ENCODE peak calls at places on chromosomes 1 and 21, in ten cellular contexts. E is uterus, Z is RWPE1, F is adrenal gland, S is AG09309, O is body of pancreas, C is heart left ventricle, W is fibroblast of lung, J is osteocyte, B is epithelial cell of esophagus. Y is an unnamed sample.

GRCh38 chr1:109197163-109198042 is 16.3 kb upstream of the SARS1 start:
- DNase-seq in E (no peak), Z (peak), F (peak), S (peak), O (no peak), C (peak), W (peak), J (no peak), B (peak), Y (no peak)

GRCh38 chr1:7299329-7299799 is 471.7 kb upstream of the VAMP3 start:
- DNase-seq in E (peak), Z (peak), F (peak), S (peak), O (peak), C (peak), W (peak), J (peak), B (peak), Y (peak)

GRCh38 chr1:215637041-215637573 is 70.0 kb downstream of the KCTD3 start:
- DNase-seq in E (no peak), Z (no peak), F (peak), S (peak), O (peak), C (no peak), W (peak), J (no peak), B (peak), Y (no peak)

GRCh38 chr1:54781023-54781723 is 16.9 kb upstream of the PARS2 start:
- DNase-seq in E (no peak), Z (no peak), F (no peak), S (no peak), O (no peak), C (no peak), W (no peak), J (no peak), B (peak), Y (no peak)

GRCh38 chr1:145785481-145785880 is 38.4 kb downstream of the RNF115 start:
- DNase-seq in E (no peak), Z (no peak), F (no peak), S (no peak), O (no peak), C (no peak), W (peak), J (no peak), B (peak), Y (no peak)

GRCh38 chr21:39082656-39083376 is 100.4 kb downstream of the PSMG1 start:
- DNase-seq in E (peak), Z (peak), F (no peak), S (no peak), O (peak), C (no peak), W (no peak), J (no peak), B (peak), Y (no peak)

GRCh38 chr21:37367758-37368535 is 1.4 kb downstream of the DYRK1A start:
- DNase-seq in E (peak), Z (no peak), F (peak), S (no peak), O (peak), C (peak), W (peak), J (no peak), B (peak), Y (no peak)

GRCh38 chr1:167175901-167176300 is 44.8 kb upstream of the POU2F1 start:
- DNase-seq in E (no peak), Z (no peak), F (no peak), S (no peak), O (no peak), C (no peak), W (no peak), J (no peak), B (peak), Y (no peak)

GRCh38 chr1:214002472-214002871 is 14.7 kb downstream of the PROX1 start:
- DNase-seq in E (no peak), Z (peak), F (no peak), S (no peak), O (peak), C (no peak), W (peak), J (no peak), B (peak), Y (no peak)

GRCh38 chr1:25458550-25459298 is 28.0 kb downstream of the MACO1 start:
- DNase-seq in E (no peak), Z (no peak), F (no peak), S (no peak), O (no peak), C (no peak), W (no peak), J (no peak), B (peak), Y (no peak)

GRCh38 chr1:87956766-87957165 is 628.1 kb downstream of the LMO4 start:
- DNase-seq in E (no peak), Z (no peak), F (no peak), S (peak), O (no peak), C (no peak), W (no peak), J (no peak), B (no peak), Y (no peak)

GRCh38 chr1:191608367-191608766 is 549.9 kb upstream of the RGS18 start:
- DNase-seq in E (no peak), Z (peak), F (no peak), S (no peak), O (no peak), C (no peak), W (no peak), J (no peak), B (peak), Y (no peak)

GRCh38 chr1:232904566-232904965 is 45.8 kb upstream of the NTPCR start:
- DNase-seq in E (no peak), Z (peak), F (no peak), S (peak), O (no peak), C (no peak), W (peak), J (no peak), B (peak), Y (no peak)

GRCh38 chr1:18560692-18561091 is 70.0 kb upstream of the PAX7 start:
- DNase-seq in E (no peak), Z (no peak), F (no peak), S (no peak), O (no peak), C (no peak), W (no peak), J (no peak), B (no peak), Y (no peak)

GRCh38 chr21:38343691-38344090 is 86.9 kb downstream of the KCNJ15 start:
- DNase-seq in E (no peak), Z (peak), F (peak), S (no peak), O (peak), C (no peak), W (peak), J (no peak), B (peak), Y (no peak)

GRCh38 chr1:150875197-150876110 is 945 bp downstream of the ARNT start:
- DNase-seq in E (no peak), Z (peak), F (peak), S (no peak), O (peak), C (no peak), W (peak), J (no peak), B (no peak), Y (no peak)

GRCh38 chr21:41752231-41752681 is 14.6 kb downstream of the RIPK4 start:
- DNase-seq in E (no peak), Z (peak), F (no peak), S (no peak), O (no peak), C (no peak), W (peak), J (no peak), B (peak), Y (no peak)

GRCh38 chr1:223136086-223136485 is 7.0 kb downstream of the TLR5 start:
- DNase-seq in E (no peak), Z (no peak), F (no peak), S (no peak), O (no peak), C (no peak), W (no peak), J (no peak), B (no peak), Y (no peak)
- TF ChIP-seq CTCF in E (no peak), Z (no peak), F (no peak), S (no peak), O (no peak), C (no peak), W (no peak), J (no peak), B (no peak), Y (no peak)

GRCh38 chr1:202852163-202852904 is 36.6 kb downstream of the RABIF start:
- DNase-seq in E (no peak), Z (peak), F (peak), S (peak), O (peak), C (peak), W (peak), J (no peak), B (peak), Y (no peak)
- TF ChIP-seq CTCF in E (no peak), Z (no peak), F (peak), S (peak), O (no peak), C (no peak), W (peak), J (peak), B (peak), Y (no peak)

DNA sequence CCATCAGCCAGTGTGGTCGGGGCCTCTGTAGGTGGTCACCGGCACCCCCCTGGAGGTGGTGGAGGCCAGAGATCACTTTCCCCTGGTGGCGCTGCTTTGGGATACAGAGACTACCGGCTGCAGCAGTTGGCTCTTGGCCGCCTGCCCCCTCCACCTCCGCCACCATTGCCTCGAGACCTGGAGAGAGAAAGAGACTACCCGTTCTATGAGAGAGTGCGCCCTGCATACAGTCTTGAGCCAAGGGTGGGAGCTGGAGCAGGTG is 961 bp downstream of the RBM15 start:
- DNase-seq in E (peak), Z (no peak), F (no peak), S (no peak), O (no peak), C (no peak), W (no peak), J (no peak), B (peak), Y (no peak)
- TF ChIP-seq CTCF in E (no peak), Z (no peak), F (no peak), S (no peak), O (no peak), C (no peak), W (no peak), J (no peak), B (no peak), Y (no peak)

GRCh38 chr21:30072496-30072895 is 94.1 kb downstream of the CLDN17 start:
- DNase-seq in E (no peak), Z (peak), F (no peak), S (no peak), O (peak), C (no peak), W (no peak), J (no peak), B (peak), Y (no peak)
- TF ChIP-seq CTCF in E (no peak), Z (peak), F (no peak), S (no peak), O (peak), C (no peak), W (no peak), J (peak), B (peak), Y (no peak)

GRCh38 chr1:104156804-104157203 is 407.1 kb downstream of the AMY1C start:
- DNase-seq in E (no peak), Z (no peak), F (no peak), S (no peak), O (no peak), C (no peak), W (no peak), J (no peak), B (no peak), Y (no peak)
- TF ChIP-seq CTCF in E (no peak), Z (no peak), F (no peak), S (no peak), O (no peak), C (no peak), W (no peak), J (no peak), B (no peak), Y (no peak)

DNA sequence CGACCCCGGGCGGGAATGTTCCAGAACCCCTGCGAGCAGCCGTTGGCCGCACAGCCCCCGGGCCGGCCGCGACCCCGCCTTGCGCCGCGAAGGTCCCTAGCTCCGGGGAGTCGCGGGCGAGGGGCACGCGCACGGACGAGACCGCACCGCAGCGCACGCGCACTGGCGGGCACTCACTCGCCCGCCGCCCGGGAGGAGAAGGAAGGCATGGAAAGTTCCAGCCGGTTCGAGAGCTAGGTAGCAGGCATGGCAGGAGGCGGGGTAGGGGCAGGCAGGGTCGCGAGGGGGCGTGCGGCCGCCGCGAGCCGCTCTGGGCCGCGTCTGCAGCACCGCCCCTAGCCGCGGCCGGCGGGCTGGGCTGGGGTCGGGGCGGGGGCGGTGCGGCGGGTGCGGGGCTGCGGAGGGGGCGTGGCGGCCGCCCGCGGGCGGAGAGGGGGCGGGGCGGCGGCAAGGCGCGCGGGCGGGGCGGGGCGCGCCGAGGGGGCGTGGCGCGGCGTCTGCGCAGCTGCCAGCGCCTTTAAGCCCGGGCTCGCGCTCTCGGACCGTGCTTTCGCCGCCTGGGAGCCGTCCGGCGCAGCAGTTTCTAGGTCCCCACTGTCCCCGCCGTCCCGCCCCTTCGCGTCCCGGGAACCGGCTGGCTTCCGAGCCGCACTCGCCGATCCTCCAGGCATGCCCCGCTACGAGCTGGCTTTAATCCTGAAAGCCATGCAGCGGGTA is at the start of the genes MRPS6 and SLC5A3:
- DNase-seq in E (peak), Z (peak), F (peak), S (peak), O (peak), C (peak), W (peak), J (peak), B (peak), Y (peak)
- TF ChIP-seq CTCF in E (no peak), Z (no peak), F (peak), S (no peak), O (no peak), C (no peak), W (no peak), J (no peak), B (no peak), Y (no peak)

GRCh38 chr1:188365874-188366273 is 1537.1 kb downstream of the PLA2G4A start:
- DNase-seq in E (no peak), Z (no peak), F (no peak), S (no peak), O (no peak), C (no peak), W (no peak), J (no peak), B (no peak), Y (no peak)
- TF ChIP-seq CTCF in E (no peak), Z (no peak), F (no peak), S (no peak), O (no peak), C (no peak), W (no peak), J (peak), B (no peak), Y (no peak)